ENCODE peak calls at places on chromosomes 6 and 20, in five cellular contexts. One of them, this sample, is unnamed.

GRCh38 chr6:74871757-74872156 is 334.1 kb downstream of the COL12A1 start:
- DNase-seq in A549: no peak
- DNase-seq in K562: no peak
- DNase-seq in GM12878: no peak
- DNase-seq in HepG2: no peak
- DNase-seq in this sample: no peak

GRCh38 chr20:12068146-12068545 is 150.5 kb downstream of the BTBD3 start:
- DNase-seq in A549: no peak
- DNase-seq in K562: no peak
- DNase-seq in GM12878: no peak
- DNase-seq in HepG2: no peak
- DNase-seq in this sample: no peak

GRCh38 chr6:117783280-117783679 is 108.0 kb downstream of the NUS1 start:
- DNase-seq in A549: no peak
- DNase-seq in K562: no peak
- DNase-seq in GM12878: no peak
- DNase-seq in HepG2: no peak
- DNase-seq in this sample: no peak

GRCh38 chr6:137307163-137307851 is 88.1 kb upstream of the IFNGR1 start:
- DNase-seq in A549: no peak
- DNase-seq in K562: no peak
- DNase-seq in GM12878: no peak
- DNase-seq in HepG2: no peak
- DNase-seq in this sample: no peak

GRCh38 chr6:15507746-15508145 is 155.1 kb downstream of the DTNBP1 start:
- DNase-seq in A549: no peak
- DNase-seq in K562: no peak
- DNase-seq in GM12878: no peak
- DNase-seq in HepG2: no peak
- DNase-seq in this sample: no peak

GRCh38 chr6:33170176-33171095 is 21.8 kb downstream of the COL11A2 start:
- DNase-seq in A549: no peak
- DNase-seq in K562: no peak
- DNase-seq in GM12878: peak
- DNase-seq in HepG2: no peak
- DNase-seq in this sample: no peak

GRCh38 chr6:35318200-35318844 is 20.7 kb downstream of the DEF6 start:
- DNase-seq in A549: peak
- DNase-seq in K562: peak
- DNase-seq in GM12878: no peak
- DNase-seq in HepG2: peak
- DNase-seq in this sample: peak

GRCh38 chr6:20840675-20841074 is 306.4 kb downstream of the CDKAL1 start:
- DNase-seq in A549: no peak
- DNase-seq in K562: no peak
- DNase-seq in GM12878: no peak
- DNase-seq in HepG2: no peak
- DNase-seq in this sample: no peak

GRCh38 chr6:100446115-100446921 is 18.4 kb downstream of the SIM1 start:
- DNase-seq in A549: no peak
- DNase-seq in K562: no peak
- DNase-seq in GM12878: no peak
- DNase-seq in HepG2: no peak
- DNase-seq in this sample: no peak

GRCh38 chr6:55998586-55998985 is 123.2 kb upstream of the BMP5 start:
- DNase-seq in A549: no peak
- DNase-seq in K562: no peak
- DNase-seq in GM12878: no peak
- DNase-seq in HepG2: no peak
- DNase-seq in this sample: no peak

GRCh38 chr6:24991748-24992467 is 56.1 kb upstream of the RIPOR2 start:
- DNase-seq in A549: peak
- DNase-seq in K562: peak
- DNase-seq in GM12878: peak
- DNase-seq in HepG2: peak
- DNase-seq in this sample: no peak

GRCh38 chr20:45345104-45345936 is 2.9 kb downstream of the SDC4 start:
- DNase-seq in A549: no peak
- DNase-seq in K562: no peak
- DNase-seq in GM12878: no peak
- DNase-seq in HepG2: no peak
- DNase-seq in this sample: no peak

GRCh38 chr20:2752631-2753455 is 47.6 kb downstream of the CPXM1 start:
- DNase-seq in A549: peak
- DNase-seq in K562: peak
- DNase-seq in GM12878: no peak
- DNase-seq in HepG2: peak
- DNase-seq in this sample: peak

GRCh38 chr6:40506956-40507355 is 80.2 kb downstream of the LRFN2 start:
- DNase-seq in A549: no peak
- DNase-seq in K562: no peak
- DNase-seq in GM12878: no peak
- DNase-seq in HepG2: no peak
- DNase-seq in this sample: no peak

GRCh38 chr6:130632288-130632687 is 194.9 kb upstream of the SMLR1 start:
- DNase-seq in A549: no peak
- DNase-seq in K562: no peak
- DNase-seq in GM12878: no peak
- DNase-seq in HepG2: peak
- DNase-seq in this sample: no peak

GRCh38 chr6:87583822-87584221 is 6.0 kb downstream of the RARS2 start:
- DNase-seq in A549: no peak
- DNase-seq in K562: no peak
- DNase-seq in GM12878: no peak
- DNase-seq in HepG2: peak
- DNase-seq in this sample: no peak

GRCh38 chr20:37868998-37869861 is 33.7 kb upstream of the VSTM2L start:
- DNase-seq in A549: no peak
- DNase-seq in K562: no peak
- DNase-seq in GM12878: no peak
- DNase-seq in HepG2: no peak
- DNase-seq in this sample: peak

GRCh38 chr20:32642257-32643046 is 31.3 kb downstream of the C20orf203 start:
- DNase-seq in A549: no peak
- DNase-seq in K562: peak
- DNase-seq in GM12878: no peak
- DNase-seq in HepG2: no peak
- DNase-seq in this sample: no peak

GRCh38 chr6:76876922-76877553 is 586.3 kb downstream of the HTR1B start:
- DNase-seq in A549: no peak
- DNase-seq in K562: no peak
- DNase-seq in GM12878: no peak
- DNase-seq in HepG2: peak
- DNase-seq in this sample: peak

GRCh38 chr6:56887086-56887485 is 67.8 kb upstream of the BEND6 start:
- DNase-seq in A549: no peak
- DNase-seq in K562: no peak
- DNase-seq in GM12878: no peak
- DNase-seq in HepG2: no peak
- DNase-seq in this sample: no peak

GRCh38 chr20:32062776-32063170 is 10.7 kb downstream of the HCK start:
- DNase-seq in A549: no peak
- DNase-seq in K562: no peak
- DNase-seq in GM12878: peak
- DNase-seq in HepG2: no peak
- DNase-seq in this sample: no peak

GRCh38 chr6:42315991-42316378 is 98.3 kb upstream of the MRPS10 start:
- DNase-seq in A549: peak
- DNase-seq in K562: no peak
- DNase-seq in GM12878: no peak
- DNase-seq in HepG2: peak
- DNase-seq in this sample: peak
- TF ChIP-seq HDAC2 in A549: no peak
- TF ChIP-seq HDAC2 in K562: no peak
- TF ChIP-seq HDAC2 in GM12878: no peak
- TF ChIP-seq HDAC2 in HepG2: no peak
- TF ChIP-seq HDAC2 in this sample: no peak

DNA sequence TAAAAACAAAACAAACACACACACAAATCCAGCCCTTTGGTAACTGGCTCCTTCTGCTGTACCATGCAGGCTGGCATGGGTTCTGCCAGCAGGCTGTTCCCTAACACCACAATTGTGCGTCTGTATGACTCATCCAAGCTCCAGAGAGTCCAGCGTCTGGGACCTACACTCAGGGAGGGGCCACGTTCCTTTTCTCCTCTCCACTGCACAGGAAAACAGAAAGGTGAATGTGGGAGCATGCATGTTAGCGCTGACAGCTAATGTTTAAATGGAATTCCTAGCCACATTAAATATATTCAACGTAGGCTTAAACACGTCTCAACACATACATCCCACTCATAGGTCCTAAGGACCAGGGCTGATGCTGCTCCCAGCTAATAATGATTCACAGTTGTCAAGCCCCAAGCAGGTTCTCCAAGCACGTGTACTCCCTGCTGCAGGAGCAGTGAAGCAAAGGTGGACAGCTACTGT is 20.7 kb downstream of the MAP1LC3A start:
- DNase-seq in A549: no peak
- DNase-seq in K562: no peak
- DNase-seq in GM12878: no peak
- DNase-seq in HepG2: peak
- DNase-seq in this sample: no peak
- TF ChIP-seq RAD21 in A549: peak
- TF ChIP-seq RAD21 in K562: no peak
- TF ChIP-seq RAD21 in GM12878: no peak
- TF ChIP-seq RAD21 in HepG2: peak
- TF ChIP-seq RAD21 in this sample: no peak

GRCh38 chr20:17622851-17623508 is 53.1 kb downstream of the DSTN start:
- DNase-seq in A549: no peak
- DNase-seq in K562: no peak
- DNase-seq in GM12878: no peak
- DNase-seq in HepG2: no peak
- DNase-seq in this sample: no peak
- TF ChIP-seq HDAC2 in A549: no peak
- TF ChIP-seq HDAC2 in K562: no peak
- TF ChIP-seq HDAC2 in GM12878: no peak
- TF ChIP-seq HDAC2 in HepG2: no peak
- TF ChIP-seq HDAC2 in this sample: no peak

DNA sequence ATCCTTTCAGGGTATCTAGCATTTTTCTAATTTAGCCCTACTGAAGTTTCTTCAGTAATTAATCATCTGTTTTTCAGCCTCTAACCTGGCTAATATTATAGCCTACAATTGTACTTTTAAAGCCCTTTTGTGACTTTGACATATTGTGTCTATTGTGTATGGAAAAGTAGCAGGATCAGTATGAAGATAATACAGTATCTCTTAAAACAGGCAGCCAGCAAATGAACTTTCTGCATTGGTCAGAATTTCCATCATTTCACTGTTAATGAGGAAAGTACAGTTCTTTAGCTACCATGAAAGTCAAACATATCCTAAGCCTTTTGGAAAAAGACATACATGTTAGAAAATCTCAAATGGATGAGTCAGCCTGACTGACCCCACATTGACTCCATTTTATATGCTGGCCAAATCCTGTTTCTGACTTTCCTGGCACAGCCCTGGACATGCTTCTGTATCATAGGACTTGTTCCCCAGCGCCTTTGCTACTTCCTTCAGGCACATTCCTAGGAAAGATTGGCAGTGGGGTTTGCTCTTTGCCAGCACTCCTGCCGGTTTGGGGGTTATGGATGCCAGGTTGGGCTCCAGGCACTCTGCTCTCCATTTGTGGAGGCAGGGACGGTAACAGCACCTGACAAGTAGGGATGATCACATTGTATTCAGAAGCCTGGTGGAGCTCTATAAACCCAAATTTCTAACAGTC is 43.6 kb downstream of the TOP1 start:
- DNase-seq in A549: no peak
- DNase-seq in K562: no peak
- DNase-seq in GM12878: no peak
- DNase-seq in HepG2: no peak
- DNase-seq in this sample: no peak
- TF ChIP-seq RAD21 in A549: no peak
- TF ChIP-seq RAD21 in K562: no peak
- TF ChIP-seq RAD21 in GM12878: no peak
- TF ChIP-seq RAD21 in HepG2: no peak
- TF ChIP-seq RAD21 in this sample: no peak

GRCh38 chr20:49475292-49475691 is 7.2 kb downstream of the KCNB1 start:
- DNase-seq in A549: no peak
- DNase-seq in K562: no peak
- DNase-seq in GM12878: no peak
- DNase-seq in HepG2: no peak
- DNase-seq in this sample: no peak

GRCh38 chr20:49470922-49471321 is 11.5 kb downstream of the KCNB1 start:
- DNase-seq in A549: no peak
- DNase-seq in K562: no peak
- DNase-seq in GM12878: no peak
- DNase-seq in HepG2: no peak
- DNase-seq in this sample: no peak

GRCh38 chr20:49469060-49469459 is 13.4 kb downstream of the KCNB1 start:
- DNase-seq in A549: no peak
- DNase-seq in K562: no peak
- DNase-seq in GM12878: no peak
- DNase-seq in HepG2: no peak
- DNase-seq in this sample: no peak

GRCh38 chr20:49468412-49468811 is 14.1 kb downstream of the KCNB1 start:
- DNase-seq in A549: no peak
- DNase-seq in K562: no peak
- DNase-seq in GM12878: no peak
- DNase-seq in HepG2: no peak
- DNase-seq in this sample: no peak

GRCh38 chr20:49471397-49471796 is 11.1 kb downstream of the KCNB1 start:
- DNase-seq in A549: no peak
- DNase-seq in K562: no peak
- DNase-seq in GM12878: no peak
- DNase-seq in HepG2: no peak
- DNase-seq in this sample: no peak
- TF ChIP-seq HDAC2 in A549: no peak
- TF ChIP-seq HDAC2 in K562: no peak
- TF ChIP-seq HDAC2 in GM12878: no peak
- TF ChIP-seq HDAC2 in HepG2: no peak
- TF ChIP-seq HDAC2 in this sample: no peak

GRCh38 chr6:151147118-151147832 is 92.5 kb upstream of the AKAP12 start:
- DNase-seq in A549: no peak
- DNase-seq in K562: no peak
- DNase-seq in GM12878: no peak
- DNase-seq in HepG2: no peak
- DNase-seq in this sample: no peak
- TF ChIP-seq RAD21 in A549: no peak
- TF ChIP-seq RAD21 in K562: no peak
- TF ChIP-seq RAD21 in GM12878: no peak
- TF ChIP-seq RAD21 in HepG2: no peak
- TF ChIP-seq RAD21 in this sample: no peak

GRCh38 chr6:38164131-38164481 is 344.6 kb downstream of the ZFAND3 start:
- DNase-seq in A549: no peak
- DNase-seq in K562: no peak
- DNase-seq in GM12878: no peak
- DNase-seq in HepG2: no peak
- DNase-seq in this sample: no peak

GRCh38 chr6:38163186-38164130 is 343.9 kb downstream of the ZFAND3 start:
- DNase-seq in A549: no peak
- DNase-seq in K562: no peak
- DNase-seq in GM12878: no peak
- DNase-seq in HepG2: no peak
- DNase-seq in this sample: no peak

GRCh38 chr6:38161331-38161730 is 341.8 kb downstream of the ZFAND3 start:
- DNase-seq in A549: no peak
- DNase-seq in K562: no peak
- DNase-seq in GM12878: no peak
- DNase-seq in HepG2: no peak
- DNase-seq in this sample: no peak

GRCh38 chr6:38161754-38162492 is 342.4 kb downstream of the ZFAND3 start:
- DNase-seq in A549: no peak
- DNase-seq in K562: no peak
- DNase-seq in GM12878: no peak
- DNase-seq in HepG2: no peak
- DNase-seq in this sample: no peak

GRCh38 chr6:38162493-38163185 is 343.1 kb downstream of the ZFAND3 start:
- DNase-seq in A549: no peak
- DNase-seq in K562: no peak
- DNase-seq in GM12878: no peak
- DNase-seq in HepG2: no peak
- DNase-seq in this sample: no peak
- TF ChIP-seq HDAC2 in A549: no peak
- TF ChIP-seq HDAC2 in K562: no peak
- TF ChIP-seq HDAC2 in GM12878: no peak
- TF ChIP-seq HDAC2 in HepG2: no peak
- TF ChIP-seq HDAC2 in this sample: no peak